ENCODE peak calls at places on chromosomes 5 and 9, in six cellular contexts. Q is GM12878, D is A549, P is upper lobe of left lung, E is HepG2, O is K562. I is an unnamed sample.

GRCh38 chr5:79181419-79182022 is 54.4 kb upstream of the JMY start:
- ATAC-seq in E (peak), D (peak), Q (peak), O (peak), P (no peak), I (peak)

GRCh38 chr5:139094154-139095131 is 103.7 kb downstream of the SIL1 start:
- ATAC-seq in E (no peak), D (no peak), O (no peak), P (no peak), Q (peak), I (no peak)

GRCh38 chr5:1808466-1808865 is 7.3 kb downstream of the NDUFS6 start:
- ATAC-seq in E (no peak), Q (no peak), D (no peak), O (no peak), P (no peak), I (no peak)

GRCh38 chr9:8555767-8556500 is 756.4 kb upstream of the DMAC1 start:
- ATAC-seq in Q (no peak), O (no peak), P (peak), E (no peak), D (no peak), I (no peak)

GRCh38 chr9:109905472-109905871 is 125.5 kb downstream of the PALM2AKAP2 start:
- ATAC-seq in Q (no peak), O (no peak), D (no peak), P (no peak), E (no peak), I (no peak)

GRCh38 chr5:139698461-139699146 is 50.5 kb downstream of the CXXC5 start:
- ATAC-seq in D (no peak), Q (no peak), E (no peak), P (peak), O (peak), I (peak)

GRCh38 chr9:86741311-86742215 is 205.7 kb downstream of the GAS1 start:
- ATAC-seq in E (no peak), P (peak), O (no peak), Q (no peak), D (no peak), I (peak)

GRCh38 chr5:126864042-126864688 is 87.2 kb downstream of the LMNB1 start:
- ATAC-seq in O (peak), E (peak), D (peak), Q (peak), P (no peak), I (no peak)

GRCh38 chr9:111815200-111816070 is 20.7 kb upstream of the SHOC1 start:
- ATAC-seq in D (no peak), Q (no peak), O (no peak), E (no peak), P (no peak), I (no peak)

GRCh38 chr5:143376911-143377838 is 26.3 kb downstream of the NR3C1 start:
- ATAC-seq in E (no peak), P (peak), O (no peak), D (peak), Q (peak), I (no peak)

GRCh38 chr9:126505697-126506346 is 107.9 kb upstream of the LMX1B start:
- ATAC-seq in P (no peak), O (no peak), D (no peak), Q (no peak), E (no peak), I (no peak)

GRCh38 chr9:8715792-8716191 is 916.2 kb upstream of the DMAC1 start:
- ATAC-seq in O (no peak), D (no peak), Q (no peak), P (no peak), E (no peak), I (no peak)

GRCh38 chr9:92476962-92477361 is 5.3 kb downstream of the ASPN start:
- ATAC-seq in D (no peak), O (no peak), P (no peak), Q (peak), E (no peak), I (no peak)

GRCh38 chr5:65326912-65327311 is 154.8 kb downstream of the ADAMTS6 start:
- ATAC-seq in Q (no peak), D (no peak), E (no peak), O (no peak), P (no peak), I (no peak)

GRCh38 chr9:127586537-127586936 is 25.5 kb upstream of the STXBP1 start:
- ATAC-seq in P (peak), E (peak), O (peak), D (peak), Q (peak), I (peak)
- TF ChIP-seq CTCF in P (peak), E (peak), O (peak), D (peak), Q (peak), I (peak)

GRCh38 chr5:57174128-57174849 is 430 bp downstream of the GPBP1 start:
- ATAC-seq in O (peak), Q (peak), P (peak), E (peak), D (peak), I (peak)
- TF ChIP-seq EP300 in O (no peak), Q (no peak), P (no peak), E (no peak), D (no peak), I (no peak)

GRCh38 chr9:113462781-113463286 is 693 bp upstream of the RGS3 start:
- ATAC-seq in Q (no peak), D (peak), E (peak), P (peak), O (no peak), I (no peak)

GRCh38 chr9:113464672-113465271 is 1.2 kb downstream of the RGS3 start:
- ATAC-seq in P (no peak), E (peak), D (no peak), O (no peak), Q (no peak), I (no peak)

GRCh38 chr9:113461943-113462342 is 1.6 kb upstream of the RGS3 start:
- ATAC-seq in D (no peak), E (no peak), P (no peak), Q (no peak), O (no peak), I (no peak)

GRCh38 chr9:113463418-113464285 is at the start of gene RGS3:
- ATAC-seq in O (peak), D (peak), Q (no peak), E (peak), P (peak), I (peak)

GRCh38 chr9:113464286-113464660 is 746 bp downstream of the RGS3 start:
- ATAC-seq in Q (no peak), O (no peak), E (peak), P (no peak), D (peak), I (no peak)
- H3K4me3 ChIP-seq in Q (no peak), O (no peak), E (peak), P (peak), D (peak), I (peak)

GRCh38 chr5:150846651-150847333 is 471 bp downstream of the IRGM start:
- ATAC-seq in D (peak), Q (peak), O (peak), P (peak), E (peak), I (peak)
- TF ChIP-seq CTCF in D (peak), Q (peak), O (peak), P (peak), E (peak), I (peak)

GRCh38 chr5:156595132-156595787 is 254.8 kb upstream of the PPP1R2B start:
- ATAC-seq in P (peak), D (no peak), O (no peak), E (no peak), Q (no peak), I (peak)
- TF ChIP-seq EP300 in P (no peak), D (no peak), O (no peak), E (no peak), Q (no peak), I (peak)

GRCh38 chr9:37121881-37122280 is 1.5 kb downstream of the ZCCHC7 start:
- ATAC-seq in D (no peak), P (no peak), E (no peak), O (no peak), Q (no peak), I (no peak)
- H3K4me3 ChIP-seq in D (peak), P (peak), E (peak), O (peak), Q (peak), I (no peak)

DNA sequence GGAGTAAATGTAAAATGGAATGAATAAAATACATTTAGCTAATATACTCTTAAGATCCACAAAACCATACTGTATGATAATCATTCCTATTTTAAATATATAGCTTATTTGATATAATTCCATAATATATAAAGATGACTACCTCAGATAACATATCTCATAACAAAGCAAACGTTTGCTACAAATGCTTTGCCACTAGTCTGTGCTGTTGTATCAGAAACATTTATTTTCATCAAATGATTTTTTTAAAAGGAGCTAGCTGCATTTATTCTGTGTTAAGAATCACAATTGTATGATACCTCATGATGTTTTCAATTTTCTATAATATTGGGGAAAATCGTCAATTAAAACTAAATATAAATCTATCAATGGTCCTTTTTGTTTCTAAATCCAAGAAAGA is 567.2 kb downstream of the PTPRD start:
- ATAC-seq in E (no peak), D (no peak), O (no peak), P (no peak), Q (no peak), I (no peak)
- TF ChIP-seq CTCF in E (peak), D (peak), O (no peak), P (no peak), Q (no peak), I (no peak)

I was measured in gastroesophageal sphincter.